ENCODE peak calls at places on chromosomes 5 and 9, in four cellular contexts. I is breast epithelium, Y is right lobe of liver, R is GM13976. B is an unnamed sample.

GRCh38 chr9:4012446-4012845 is 287.4 kb downstream of the GLIS3 start:
- DNase-seq in I (no peak), Y (no peak), R (no peak), B (no peak)

GRCh38 chr5:36756848-36757247 is 119.7 kb upstream of the NIPBL start:
- DNase-seq in I (no peak), Y (no peak), R (no peak), B (no peak)

GRCh38 chr9:97863314-97863713 is 10.3 kb downstream of the FOXE1 start:
- DNase-seq in I (no peak), Y (no peak), R (no peak), B (no peak)

GRCh38 chr5:30561771-30562170 is 631.7 kb upstream of the CDH6 start:
- DNase-seq in I (no peak), Y (no peak), R (no peak), B (no peak)

GRCh38 chr9:91231619-91232018 is 130.1 kb downstream of the AUH start:
- DNase-seq in I (no peak), Y (no peak), R (no peak), B (no peak)

GRCh38 chr9:108272350-108272899 is 583.4 kb downstream of the ACTL7B start:
- DNase-seq in I (no peak), Y (peak), R (no peak), B (peak)

GRCh38 chr5:35048910-35049309 is 1.2 kb upstream of the AGXT2 start:
- DNase-seq in I (no peak), Y (no peak), R (no peak), B (no peak)

GRCh38 chr9:133253268-133253667 is 21.7 kb downstream of the ABO start:
- DNase-seq in I (no peak), Y (no peak), R (no peak), B (no peak)

GRCh38 chr5:98929982-98930355 is 1.2 kb upstream of the CHD1 start:
- DNase-seq in I (no peak), Y (no peak), R (no peak), B (no peak)

GRCh38 chr9:136492978-136493522 is 10.2 kb upstream of the SEC16A start:
- DNase-seq in I (no peak), Y (no peak), R (no peak), B (no peak)

B was measured in NB4.